ENCODE peak calls at places on chromosomes 2 and 18, in six cellular contexts. Z is MCF 10A; Q is astrocyte of the cerebellum; X is cardiac fibroblast; W is neural crest cell; Y is CD8-positive, alpha-beta T cell. F is an unnamed sample.

GRCh38 chr2:197107291-197108269 is 181.1 kb upstream of the PGAP1 start:
- DNase-seq in Q (no peak), Y (no peak), X (peak), Z (peak), W (no peak), F (no peak)

GRCh38 chr18:64409511-64409910 is 260.6 kb upstream of the LINC00305 start:
- DNase-seq in Z (peak), W (no peak), Y (no peak), X (peak), Q (peak), F (no peak)

GRCh38 chr2:134706587-134707329 is 12.0 kb downstream of the TMEM163 start:
- DNase-seq in Q (no peak), Y (no peak), W (no peak), X (no peak), Z (no peak), F (no peak)

GRCh38 chr2:650343-651310 is 26.6 kb downstream of the TMEM18 start:
- DNase-seq in W (no peak), Z (no peak), X (no peak), Y (no peak), Q (no peak), F (no peak)

GRCh38 chr2:109367679-109368078 is 238.7 kb downstream of the SH3RF3 start:
- DNase-seq in Y (no peak), W (no peak), X (no peak), Q (no peak), Z (no peak), F (no peak)

GRCh38 chr2:28470759-28471158 is 25.1 kb upstream of the PLB1 start:
- DNase-seq in Z (peak), X (no peak), W (no peak), Q (no peak), Y (no peak), F (no peak)

GRCh38 chr2:159146930-159147666 is 139.4 kb downstream of the WDSUB1 start:
- DNase-seq in W (no peak), Z (peak), Y (no peak), Q (no peak), X (no peak), F (no peak)

GRCh38 chr18:34710430-34711386 is 610 bp downstream of the DTNA start:
- DNase-seq in Z (no peak), X (peak), Y (no peak), Q (peak), W (no peak), F (no peak)

GRCh38 chr2:26727641-26728561 is 35.4 kb downstream of the KCNK3 start:
- DNase-seq in X (peak), Q (no peak), Z (no peak), Y (peak), W (no peak), F (no peak)
- TF ChIP-seq CTCF in X (no peak), Q (no peak), Z (no peak), Y (no peak), W (no peak), F (peak)

GRCh38 chr18:52670903-52671302 is 330.9 kb downstream of the DCC start:
- DNase-seq in Q (peak), W (no peak), Z (peak), X (peak), Y (no peak), F (no peak)
- TF ChIP-seq CTCF in Q (peak), W (peak), Z (no peak), X (no peak), Y (no peak), F (no peak)

GRCh38 chr2:217870528-217871011 is 132.2 kb downstream of the TNS1 start:
- DNase-seq in Z (no peak), Y (no peak), W (no peak), X (no peak), Q (no peak), F (no peak)

GRCh38 chr2:217875138-217875537 is 127.7 kb downstream of the TNS1 start:
- DNase-seq in Z (no peak), Q (no peak), Y (no peak), W (no peak), X (peak), F (no peak)

GRCh38 chr2:217873371-217873770 is 129.4 kb downstream of the TNS1 start:
- DNase-seq in Z (no peak), X (no peak), W (no peak), Q (no peak), Y (no peak), F (no peak)

GRCh38 chr2:217875556-217876252 is 127.1 kb downstream of the TNS1 start:
- DNase-seq in Y (no peak), W (no peak), Q (no peak), X (no peak), Z (no peak), F (no peak)

DNA sequence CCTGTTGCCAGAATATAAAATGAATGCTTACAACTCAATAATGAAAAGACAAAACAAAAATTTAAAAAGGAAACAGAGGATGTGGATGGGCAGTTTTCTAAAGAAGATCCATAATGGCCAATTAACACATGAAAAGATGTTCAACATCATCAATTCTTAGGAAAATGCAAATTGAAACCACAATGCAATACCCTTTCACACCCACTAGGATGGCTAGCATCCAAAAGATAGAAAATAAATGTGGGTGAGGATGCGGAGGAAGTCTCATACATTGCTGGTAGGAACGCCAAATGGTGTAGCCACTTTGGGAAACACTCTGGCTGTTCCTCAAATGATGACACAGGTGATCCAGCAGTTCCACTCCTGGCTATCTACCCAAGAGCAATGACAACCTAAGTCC is 130.5 kb downstream of the TNS1 start:
- DNase-seq in X (no peak), Y (no peak), Q (no peak), Z (no peak), W (no peak), F (no peak)
- TF ChIP-seq CTCF in X (peak), Y (no peak), Q (no peak), Z (no peak), W (peak), F (no peak)

GRCh38 chr2:207719008-207719407 is 7.6 kb downstream of the CCNYL1 start:
- DNase-seq in Q (no peak), W (no peak), X (no peak), Y (no peak), Z (no peak), F (no peak)
- TF ChIP-seq CTCF in Q (no peak), W (no peak), X (no peak), Y (no peak), Z (no peak), F (no peak)

GRCh38 chr2:173803344-173803893 is 161.8 kb downstream of the SP3 start:
- DNase-seq in X (no peak), W (no peak), Z (no peak), Q (no peak), Y (no peak), F (no peak)
- TF ChIP-seq CTCF in X (no peak), W (no peak), Z (no peak), Q (no peak), Y (no peak), F (no peak)

GRCh38 chr18:32919799-32920198 is 147.0 kb upstream of the KLHL14 start:
- DNase-seq in Y (no peak), Z (peak), W (no peak), X (no peak), Q (no peak), F (no peak)
- TF ChIP-seq CTCF in Y (no peak), Z (peak), W (peak), X (peak), Q (peak), F (no peak)

DNA sequence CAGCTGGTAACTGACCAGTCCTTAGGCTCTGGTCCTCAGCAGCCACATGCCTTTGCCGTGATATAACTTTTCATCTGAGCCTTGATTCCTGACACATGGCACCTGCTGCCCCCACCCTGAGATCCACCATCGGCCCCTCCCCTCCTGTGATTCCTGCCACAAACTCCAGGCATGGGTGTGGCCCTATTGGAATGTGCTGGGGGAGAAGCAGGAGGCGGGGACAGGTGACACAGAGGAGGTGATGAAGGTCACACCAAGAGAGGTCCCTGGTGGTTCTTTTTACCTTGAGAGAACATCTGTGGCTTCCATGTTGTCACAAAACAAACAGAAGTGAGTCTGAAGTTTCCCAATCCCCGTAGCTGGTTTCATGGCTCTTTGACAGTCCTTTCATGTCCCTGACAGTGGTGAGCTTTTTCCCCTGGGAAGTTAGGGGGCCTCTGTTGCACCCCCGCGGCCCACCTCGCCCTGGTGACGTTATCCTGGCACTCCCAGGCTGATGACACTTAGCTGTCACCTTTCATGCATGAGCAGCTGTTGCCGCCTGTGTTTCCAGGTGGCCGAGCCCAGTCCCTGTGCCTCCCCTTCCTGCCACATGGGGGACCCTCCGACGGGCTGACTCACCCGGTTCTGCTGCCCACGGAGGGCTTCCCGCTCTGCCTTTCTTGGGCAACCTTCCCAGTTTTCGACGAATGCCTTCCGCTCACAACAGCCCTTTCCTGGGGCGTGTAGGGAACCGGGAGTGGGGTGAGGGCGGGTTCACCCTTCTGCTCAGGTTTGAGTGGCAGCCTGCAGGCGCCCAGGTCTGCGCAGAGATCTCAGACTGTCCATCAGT is 66.3 kb upstream of the GLI2 start:
- DNase-seq in Z (peak), W (peak), Y (no peak), X (peak), Q (no peak), F (no peak)
- TF ChIP-seq CTCF in Z (no peak), W (peak), Y (no peak), X (no peak), Q (peak), F (no peak)

GRCh38 chr2:116749994-116750393 is 1064.5 kb upstream of the DDX18 start:
- DNase-seq in Z (no peak), Q (no peak), W (no peak), X (no peak), Y (no peak), F (no peak)

DNA sequence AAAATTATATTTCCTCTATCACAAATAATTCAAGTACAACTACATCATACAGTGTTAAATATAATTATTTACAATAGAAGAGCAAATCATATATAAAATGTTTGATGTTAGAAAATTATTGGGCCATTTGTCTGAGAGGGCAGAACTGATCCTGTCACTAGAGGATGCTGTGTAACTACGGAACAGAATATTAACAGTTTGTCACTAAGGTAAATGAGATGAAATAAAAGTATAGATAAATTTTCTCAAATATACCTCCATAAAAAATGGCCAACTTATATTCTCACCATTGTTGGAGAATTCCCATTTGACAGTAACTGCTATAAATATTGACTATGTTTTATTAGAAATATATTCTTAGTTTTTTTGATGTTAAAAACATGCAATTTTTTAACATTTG is 1067.4 kb upstream of the DDX18 start:
- DNase-seq in Y (no peak), X (no peak), Q (no peak), Z (peak), W (no peak), F (no peak)
- TF ChIP-seq CTCF in Y (no peak), X (no peak), Q (peak), Z (peak), W (peak), F (no peak)

DNA sequence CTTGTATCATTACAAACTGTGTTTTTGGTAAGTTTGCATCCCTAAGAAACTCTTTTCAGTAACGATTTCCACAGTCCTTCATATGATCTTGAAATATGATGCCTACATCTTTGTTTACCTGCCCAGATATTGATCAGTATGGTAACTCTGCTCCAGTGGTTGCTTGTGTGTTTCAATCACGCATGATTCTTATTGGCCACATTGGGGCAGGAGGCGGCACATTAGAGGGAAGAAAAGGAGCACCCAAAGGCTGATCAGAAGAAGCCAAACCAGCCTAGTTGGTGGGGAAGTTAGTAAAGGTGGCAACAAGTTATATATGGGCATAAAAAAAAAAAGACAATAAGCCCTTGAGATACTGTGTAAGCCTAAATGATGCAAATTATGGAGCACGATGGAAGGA is 158.9 kb downstream of the RHBDD1 start:
- DNase-seq in W (no peak), Y (no peak), Z (peak), X (no peak), Q (no peak), F (no peak)
- TF ChIP-seq CTCF in W (peak), Y (no peak), Z (peak), X (no peak), Q (peak), F (no peak)